ENCODE peak calls at places on chromosomes 5 and 9, in ten cellular contexts. B, K, W, P, S, U, A, O, H and L are unnamed samples.

GRCh38 chr5:145903862-145904261 is 31.0 kb upstream of the GRXCR2 start:
- DNase-seq in K (no peak), W (no peak), A (no peak), S (no peak), P (no peak), B (no peak), H (no peak), O (no peak), U (no peak), L (no peak)

GRCh38 chr9:73412874-73413273 is 261.2 kb downstream of the ANXA1 start:
- DNase-seq in U (no peak), P (no peak), O (no peak), K (no peak), S (no peak), B (no peak), H (no peak), W (no peak), A (no peak), L (no peak)

GRCh38 chr9:26779072-26779471 is 113.5 kb downstream of the CAAP1 start:
- DNase-seq in P (no peak), H (no peak), B (no peak), S (no peak), U (no peak), A (no peak), K (no peak), W (no peak), O (no peak), L (no peak)

GRCh38 chr5:159730285-159730684 is 186.0 kb upstream of the ADRA1B start:
- DNase-seq in A (no peak), S (no peak), K (no peak), H (no peak), W (no peak), U (no peak), P (no peak), O (no peak), B (no peak), L (no peak)

GRCh38 chr5:36874465-36874864 is 2.1 kb upstream of the NIPBL start:
- DNase-seq in B (no peak), W (peak; percentile 10), A (no peak), U (peak; percentile 3), O (no peak), S (no peak), K (no peak), H (no peak), P (no peak), L (no peak)

GRCh38 chr5:3995954-3996619 is 400.5 kb downstream of the IRX1 start:
- DNase-seq in P (no peak), H (no peak), U (no peak), K (no peak), S (no peak), W (no peak), B (no peak), A (no peak), O (no peak), L (no peak)

GRCh38 chr5:142202282-142202681 is 93.7 kb downstream of the NDFIP1 start:
- DNase-seq in A (no peak), K (no peak), W (no peak), P (no peak), U (no peak), S (no peak), B (no peak), O (no peak), H (no peak), L (no peak)

GRCh38 chr5:180605554-180606214 is 14.4 kb upstream of the SCGB3A1 start:
- DNase-seq in W (peak; percentile 82), K (peak; percentile 28), H (peak; percentile 34), B (no peak), P (peak; percentile 73), A (peak; percentile 69), O (no peak), U (peak; percentile 60), S (no peak), L (peak; percentile 64)

GRCh38 chr5:124725040-124725434 is 21.4 kb downstream of the ZNF608 start:
- DNase-seq in H (no peak), P (peak; percentile 11), W (peak; percentile 56), U (no peak), B (no peak), K (no peak), S (no peak), A (no peak), O (no peak), L (no peak)

GRCh38 chr5:124725622-124726258 is 20.7 kb downstream of the ZNF608 start:
- DNase-seq in S (no peak), W (no peak), P (no peak), H (no peak), O (no peak), K (no peak), B (no peak), A (no peak), U (no peak), L (no peak)

GRCh38 chr5:124726631-124727362 is 19.6 kb downstream of the ZNF608 start:
- DNase-seq in S (no peak), H (no peak), P (no peak), A (no peak), O (no peak), U (no peak), K (no peak), B (no peak), W (no peak), L (no peak)

GRCh38 chr5:124721336-124721735 is 25.1 kb downstream of the ZNF608 start:
- DNase-seq in U (no peak), W (no peak), B (no peak), K (no peak), O (no peak), A (no peak), S (no peak), P (no peak), H (no peak), L (no peak)

DNA sequence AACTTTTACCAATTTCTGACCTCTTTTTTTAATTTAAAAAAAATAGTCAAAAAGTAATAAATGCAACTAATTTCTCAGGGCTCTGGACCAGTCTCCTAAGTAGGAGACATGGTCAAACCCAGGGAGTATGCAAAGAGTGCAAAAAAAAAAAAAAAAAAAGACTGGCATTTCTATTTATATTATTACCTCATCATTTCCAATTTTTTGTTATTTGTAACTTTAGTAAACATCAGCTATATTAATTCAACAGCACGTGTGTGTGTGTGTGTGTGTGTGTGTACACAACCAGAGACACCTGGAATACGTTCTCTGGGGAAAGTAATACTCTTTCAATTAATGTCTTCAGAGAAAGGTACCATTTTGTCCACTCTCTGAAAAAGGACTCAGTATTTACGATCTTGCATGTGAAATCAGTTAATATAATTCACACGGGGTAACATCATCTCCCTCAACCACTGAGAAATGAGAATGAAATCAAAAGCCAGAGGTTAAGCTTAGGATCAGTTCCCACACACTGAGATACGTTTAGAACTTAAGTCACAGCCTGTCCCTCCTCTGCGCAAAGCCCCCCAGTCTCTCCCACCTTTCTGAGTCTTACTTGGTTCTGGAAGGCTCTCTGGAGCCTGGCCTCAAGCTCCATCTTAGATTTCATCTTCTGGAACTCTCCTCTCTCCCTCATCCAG is 21.9 kb downstream of the ZNF608 start:
- DNase-seq in B (no peak), U (no peak), H (no peak), A (no peak), S (no peak), O (no peak), P (no peak), K (no peak), W (no peak), L (no peak)
- H3K27ac ChIP-seq in B (no peak overlapping the region), U (no peak overlapping the region), H (no peak overlapping the region), A (no peak overlapping the region), S (no peak overlapping the region), O (no peak overlapping the region), P (peak overlapping the region; percentile 71), K (no peak overlapping the region), W (no peak overlapping the region), L (no peak overlapping the region)

DNA sequence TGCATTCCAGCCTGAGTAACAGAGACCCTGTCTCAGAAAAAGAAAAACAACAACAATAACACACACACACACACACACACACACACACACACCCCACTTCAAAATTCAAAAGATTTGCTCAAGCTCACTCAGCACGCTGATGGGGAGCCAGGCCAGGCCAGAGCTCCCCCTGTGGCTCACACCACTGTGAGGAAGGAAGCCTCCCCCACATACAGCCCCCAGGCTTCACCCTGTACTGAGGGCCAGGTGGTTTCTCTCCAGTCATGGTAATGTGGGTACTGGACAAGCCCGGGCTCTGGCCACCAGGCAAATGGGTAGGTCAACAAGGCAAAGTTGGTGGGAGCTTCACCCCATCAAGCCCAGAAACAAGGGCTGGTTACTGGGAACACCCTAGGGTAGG is 19.0 kb downstream of the ATOX1 start:
- DNase-seq in K (no peak), W (no peak), B (no peak), A (no peak), S (peak; percentile 46), H (no peak), O (no peak), P (no peak), U (no peak), L (no peak)
- H3K27ac ChIP-seq in K (no peak overlapping the region), W (peak overlapping the region; percentile 55), B (peak overlapping the region; percentile 72), A (no peak overlapping the region), S (peak overlapping the region; percentile 50), H (peak overlapping the region; percentile 51), O (no peak overlapping the region), P (no peak overlapping the region), U (peak overlapping the region; percentile 54), L (no peak overlapping the region)

DNA sequence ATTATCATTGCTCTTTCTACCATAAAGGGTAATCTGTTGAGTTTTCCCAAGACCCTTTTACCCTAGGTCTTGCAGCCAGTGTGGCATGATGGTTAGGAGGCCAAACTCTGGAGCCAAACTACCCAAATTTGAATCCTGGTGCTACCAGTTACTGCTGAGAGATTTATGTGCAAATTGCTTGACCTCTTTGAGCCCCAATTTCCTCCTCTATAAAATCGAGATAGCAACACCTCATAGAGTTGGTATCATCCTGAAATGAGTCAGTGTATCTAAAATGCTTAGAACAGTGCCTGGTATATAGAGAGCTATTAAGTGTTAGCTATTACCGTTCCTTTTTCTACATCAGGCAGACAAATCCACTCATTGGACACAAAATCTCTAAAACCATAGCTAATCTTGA is 43.0 kb downstream of the ACTBL2 start:
- DNase-seq in H (no peak), U (no peak), K (no peak), P (no peak), A (no peak), B (no peak), O (no peak), S (no peak), W (no peak), L (no peak)
- H3K27ac ChIP-seq in H (no peak overlapping the region), U (no peak overlapping the region), K (no peak overlapping the region), P (no peak overlapping the region), A (no peak overlapping the region), B (no peak overlapping the region), O (no peak overlapping the region), S (no peak overlapping the region), W (no peak overlapping the region), L (no peak overlapping the region)

GRCh38 chr9:9557804-9558334 is 1054.9 kb downstream of the PTPRD start:
- DNase-seq in K (no peak), P (no peak), U (no peak), O (no peak), A (no peak), S (no peak), B (no peak), H (no peak), W (peak; percentile 35), L (no peak)

GRCh38 chr9:9556865-9557803 is 1055.7 kb downstream of the PTPRD start:
- DNase-seq in P (no peak), A (peak; percentile 16), O (no peak), H (no peak), S (no peak), K (no peak), U (no peak), W (peak; percentile 96), B (no peak), L (no peak)

GRCh38 chr9:9563817-9564216 is 1049.0 kb downstream of the PTPRD start:
- DNase-seq in B (no peak), K (no peak), U (no peak), H (no peak), P (no peak), A (no peak), O (no peak), W (no peak), S (no peak), L (no peak)

GRCh38 chr9:9560382-9561035 is 1052.3 kb downstream of the PTPRD start:
- DNase-seq in A (no peak), H (no peak), K (no peak), S (no peak), O (no peak), B (no peak), W (no peak), P (no peak), U (no peak), L (no peak)

DNA sequence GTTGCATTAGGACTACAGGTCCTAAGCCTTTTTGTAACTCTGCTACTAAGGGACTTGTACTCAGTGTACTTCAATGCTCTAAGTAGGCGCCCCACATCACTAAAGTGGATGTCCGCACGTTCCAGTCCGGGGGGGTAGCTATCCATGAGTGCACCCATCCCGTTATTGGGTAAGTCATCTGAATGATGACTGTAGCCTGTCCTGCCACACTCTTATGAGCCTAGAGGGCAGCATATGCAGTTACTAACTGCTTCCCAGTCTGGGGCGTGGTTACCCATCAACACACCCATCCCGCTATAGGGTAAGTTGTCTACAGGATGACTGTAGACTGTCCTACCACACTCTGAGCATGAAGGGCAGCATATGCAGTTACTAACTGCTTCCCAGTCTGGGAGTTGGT is 1053.9 kb downstream of the PTPRD start:
- DNase-seq in K (no peak), U (no peak), S (no peak), O (no peak), A (no peak), H (no peak), P (no peak), B (no peak), W (no peak), L (no peak)
- H3K27ac ChIP-seq in K (no peak overlapping the region), U (no peak overlapping the region), S (no peak overlapping the region), O (no peak overlapping the region), A (no peak overlapping the region), H (no peak overlapping the region), P (no peak overlapping the region), B (no peak overlapping the region), W (peak overlapping the region; percentile 99), L (no peak overlapping the region)